ENCODE peak calls at places on chromosomes 1 and 21, in five cellular contexts. C is suprapubic skin, W is AG04450, F is K562, U is Peyer's patch. G is an unnamed sample.

GRCh38 chr1:226973371-226973897 is 33.3 kb downstream of the COQ8A start:
- DNase-seq in F (no peak), W (no peak), U (no peak), C (no peak), G (no peak)

GRCh38 chr1:12453400-12454343 is 164.3 kb downstream of the DHRS3 start:
- DNase-seq in C (no peak), F (peak), U (no peak), W (no peak), G (no peak)

GRCh38 chr1:109838838-109839240 is 71.8 kb upstream of the CSF1 start:
- DNase-seq in F (no peak), C (no peak), U (no peak), W (no peak), G (no peak)

GRCh38 chr1:50553921-50554320 is 130.7 kb upstream of the DMRTA2 start:
- DNase-seq in C (no peak), W (no peak), F (no peak), U (no peak), G (no peak)

GRCh38 chr21:17708541-17709265 is 96.0 kb upstream of the BTG3 start:
- DNase-seq in F (no peak), W (no peak), C (no peak), U (no peak), G (no peak)

GRCh38 chr1:178038372-178038771 is 55.5 kb upstream of the RASAL2 start:
- DNase-seq in C (no peak), F (no peak), U (no peak), W (no peak), G (no peak)

GRCh38 chr1:36224537-36225297 is 474 bp downstream of the THRAP3 start:
- DNase-seq in C (peak), F (no peak), U (no peak), W (peak), G (peak)

GRCh38 chr1:205812878-205813754 is at the start of gene SLC41A1:
- DNase-seq in W (peak), F (peak), C (peak), U (peak), G (peak)

GRCh38 chr1:204728045-204728444 is 42.5 kb upstream of the LRRN2 start:
- DNase-seq in W (no peak), U (no peak), F (no peak), C (no peak), G (peak)

GRCh38 chr1:56525463-56526155 is 53.8 kb downstream of the PLPP3 start:
- DNase-seq in W (no peak), U (peak), C (no peak), F (no peak), G (no peak)

GRCh38 chr1:165169028-165169427 is 187.5 kb downstream of the LMX1A start:
- DNase-seq in U (no peak), F (no peak), W (no peak), C (no peak), G (no peak)

GRCh38 chr1:58041621-58042020 is 504.9 kb downstream of the OMA1 start:
- DNase-seq in U (no peak), F (no peak), C (no peak), W (no peak), G (no peak)

GRCh38 chr1:115651391-115651790 is 9.6 kb downstream of the VANGL1 start:
- DNase-seq in W (no peak), C (no peak), F (no peak), U (no peak), G (no peak)

GRCh38 chr1:12204140-12204539 is 25.7 kb upstream of the VPS13D start:
- DNase-seq in F (no peak), U (peak), C (no peak), W (no peak), G (no peak)

GRCh38 chr1:99327357-99327756 is 63.1 kb downstream of the PLPPR4 start:
- DNase-seq in F (no peak), W (no peak), U (no peak), C (no peak), G (no peak)

GRCh38 chr1:99331083-99331482 is 66.8 kb downstream of the PLPPR4 start:
- DNase-seq in U (no peak), C (no peak), W (no peak), F (no peak), G (no peak)

GRCh38 chr1:99328171-99328570 is 63.9 kb downstream of the PLPPR4 start:
- DNase-seq in W (no peak), F (no peak), C (no peak), U (no peak), G (no peak)

GRCh38 chr1:99326215-99326949 is 62.1 kb downstream of the PLPPR4 start:
- DNase-seq in U (no peak), F (no peak), C (no peak), W (no peak), G (no peak)
- TF ChIP-seq CTCF in U (peak), F (peak), C (no peak), W (peak), G (peak)

DNA sequence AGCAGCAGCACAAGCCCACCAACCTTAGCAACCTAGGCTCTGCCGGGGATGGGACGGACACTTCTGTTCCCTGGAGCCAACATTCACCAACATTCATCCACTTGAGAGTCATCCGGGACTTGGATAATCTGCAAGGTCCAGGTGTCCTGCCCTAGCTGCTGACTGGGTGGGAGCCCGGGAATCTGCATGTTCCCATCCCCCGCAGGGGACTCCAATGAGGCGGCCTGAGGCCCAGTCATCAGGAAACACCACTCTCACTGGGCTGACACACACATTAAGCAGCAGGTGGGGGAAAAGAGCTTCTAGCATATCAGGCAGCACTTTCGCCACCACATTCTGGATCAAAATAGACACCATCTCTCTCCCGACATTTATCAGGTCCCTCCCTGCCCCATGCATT is 38.4 kb upstream of the CCSAP start:
- DNase-seq in W (no peak), U (no peak), F (no peak), C (no peak), G (no peak)
- TF ChIP-seq CTCF in W (no peak), U (no peak), F (peak), C (no peak), G (no peak)

GRCh38 chr1:6784560-6785317 is 515 bp upstream of the CAMTA1 start:
- DNase-seq in W (peak), F (peak), C (peak), U (peak), G (peak)

GRCh38 chr1:6782151-6782550 is 3.1 kb upstream of the CAMTA1 start:
- DNase-seq in F (no peak), U (no peak), W (no peak), C (no peak), G (no peak)

GRCh38 chr1:6783956-6784559 is 1.2 kb upstream of the CAMTA1 start:
- DNase-seq in W (no peak), C (no peak), U (no peak), F (no peak), G (no peak)

GRCh38 chr1:6785318-6785712 is at the start of gene CAMTA1:
- DNase-seq in F (no peak), C (no peak), W (no peak), U (no peak), G (no peak)

DNA sequence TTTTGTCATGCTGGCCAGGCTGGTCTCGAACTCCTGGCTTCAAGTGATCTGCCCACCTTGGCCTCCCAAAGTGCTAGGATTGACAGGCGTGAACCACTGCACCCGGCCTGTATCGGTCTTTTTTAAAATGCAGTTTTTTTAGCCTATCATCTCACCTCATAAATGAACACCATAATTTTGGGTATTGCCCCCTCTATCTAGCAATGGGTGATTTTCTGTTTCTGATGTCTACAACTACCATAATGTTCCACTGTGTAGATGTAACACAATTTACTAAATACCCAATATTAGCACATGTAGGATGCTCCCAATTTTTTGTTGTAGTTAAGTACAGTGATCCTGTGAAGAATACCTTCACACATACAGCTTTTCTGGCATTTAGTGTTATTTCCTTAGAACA is 2.0 kb upstream of the CAMTA1 start:
- DNase-seq in C (no peak), F (no peak), U (no peak), W (no peak), G (no peak)
- TF ChIP-seq CTCF in C (no peak), F (no peak), U (no peak), W (no peak), G (peak)

DNA sequence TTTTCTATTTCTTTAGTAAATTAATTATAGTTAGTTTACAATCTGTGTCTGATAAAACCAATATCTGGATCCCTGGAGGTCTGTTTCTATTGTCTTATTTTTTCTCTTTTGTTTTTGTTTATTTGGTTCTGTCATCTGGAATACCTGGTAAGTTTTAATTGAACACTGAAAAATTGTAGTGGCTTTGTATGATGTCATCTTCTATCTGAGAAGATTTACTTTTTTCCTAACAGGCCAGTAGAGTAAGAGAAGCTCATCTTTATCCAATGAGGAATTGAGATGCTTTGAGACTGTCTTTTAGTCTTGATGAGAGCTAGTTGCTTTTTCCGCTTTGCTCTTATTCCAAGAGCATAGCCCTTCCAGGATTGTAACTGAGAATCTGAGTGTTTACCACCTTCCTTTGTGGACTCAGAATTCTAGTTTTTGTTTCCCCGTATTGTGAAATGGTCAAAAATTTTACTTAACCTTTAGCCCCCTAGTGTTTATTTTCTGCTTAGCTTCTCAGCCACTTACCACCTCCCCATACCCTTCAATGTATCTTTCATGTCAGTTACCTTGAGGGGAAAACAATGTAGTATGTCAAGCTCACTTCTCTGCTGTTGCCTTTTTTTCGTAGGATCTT is 25.0 kb downstream of the PTGFRN start:
- DNase-seq in C (no peak), U (no peak), W (no peak), F (peak), G (no peak)
- TF ChIP-seq CTCF in C (no peak), U (peak), W (peak), F (peak), G (peak)

GRCh38 chr1:52365746-52366516 is at the start of gene CC2D1B:
- DNase-seq in C (peak), F (peak), W (peak), U (peak), G (peak)

GRCh38 chr1:52367272-52367671 is 1.3 kb upstream of the CC2D1B start:
- DNase-seq in F (no peak), W (no peak), U (no peak), C (no peak), G (no peak)

GRCh38 chr1:52365091-52365745 is 787 bp downstream of the CC2D1B start:
- DNase-seq in W (no peak), C (peak), F (peak), U (peak), G (no peak)

GRCh38 chr1:52366517-52366827 is 467 bp upstream of the CC2D1B start:
- DNase-seq in U (no peak), F (no peak), C (no peak), W (no peak), G (no peak)

GRCh38 chr1:52364235-52364839 is 1.7 kb downstream of the CC2D1B start:
- DNase-seq in C (no peak), U (peak), F (no peak), W (no peak), G (no peak)
- TF ChIP-seq CTCF in C (no peak), U (no peak), F (no peak), W (no peak), G (peak)

GRCh38 chr1:13710097-13710496 is 10.1 kb downstream of the PRDM2 start:
- DNase-seq in U (no peak), W (no peak), C (no peak), F (no peak), G (no peak)

DNA sequence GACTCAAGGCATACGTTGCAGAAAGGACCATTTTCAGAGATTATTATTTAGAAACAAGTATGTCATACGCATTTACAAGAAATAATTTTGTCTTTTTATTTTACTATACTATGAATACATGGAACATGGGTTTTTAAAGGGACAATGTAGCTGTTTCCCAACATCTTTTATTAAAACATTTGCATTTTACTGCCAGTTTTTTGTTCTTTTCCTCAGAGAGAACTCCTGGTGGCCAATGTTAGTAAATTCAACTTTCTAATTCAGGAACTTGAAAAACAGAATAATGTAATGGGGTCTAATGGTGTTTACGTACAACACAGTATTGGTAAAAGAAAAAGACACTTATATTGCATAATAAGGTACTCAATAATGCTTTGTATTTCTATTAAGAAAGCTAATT is 14.9 kb downstream of the PRDM2 start:
- DNase-seq in U (no peak), C (no peak), F (no peak), W (no peak), G (no peak)
- TF ChIP-seq CTCF in U (peak), C (no peak), F (no peak), W (peak), G (peak)

GRCh38 chr1:62452951-62453350 is 16.1 kb downstream of the USP1 start:
- DNase-seq in U (no peak), F (no peak), W (no peak), C (no peak), G (no peak)
- TF ChIP-seq CTCF in U (no peak), F (no peak), W (no peak), C (no peak), G (no peak)

GRCh38 chr1:247373721-247374141 is 42.1 kb upstream of the ZNF496 start:
- DNase-seq in F (peak), C (no peak), U (peak), W (no peak), G (no peak)
- TF ChIP-seq CTCF in F (peak), C (no peak), U (peak), W (peak), G (peak)

GRCh38 chr1:27621067-27621920 is 13.7 kb downstream of the FGR start:
- DNase-seq in U (no peak), W (no peak), C (no peak), F (no peak), G (no peak)
- TF ChIP-seq CTCF in U (no peak), W (no peak), C (no peak), F (no peak), G (no peak)

DNA sequence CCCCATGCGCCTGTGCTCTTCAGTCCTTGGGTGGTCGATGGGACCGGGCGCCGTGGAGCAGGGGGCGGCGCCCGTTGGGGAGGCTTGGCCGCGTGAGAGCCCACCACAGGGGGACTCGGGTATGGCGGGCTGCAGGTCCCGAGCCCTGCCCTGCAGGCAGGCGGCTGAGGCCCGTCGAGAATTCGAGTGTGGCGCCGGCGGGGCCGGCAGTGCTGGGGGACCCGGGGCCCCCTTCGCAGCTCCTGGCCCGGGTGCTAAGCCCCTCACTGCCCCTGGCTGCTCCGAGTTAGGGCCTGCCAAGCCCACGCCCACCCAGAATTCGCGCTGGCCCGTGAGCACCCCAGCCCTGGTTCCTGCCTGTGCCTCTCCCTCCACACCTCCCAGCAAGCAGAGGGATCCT is 26.1 kb downstream of the TLR5 start:
- DNase-seq in C (no peak), W (no peak), F (no peak), U (no peak), G (no peak)
- TF ChIP-seq CTCF in C (no peak), W (no peak), F (no peak), U (no peak), G (no peak)

G was measured in osteocyte.